ENCODE peak calls at places on chromosomes 1 and 21, in six cellular contexts. F, V, H, P, E and K are unnamed samples.

GRCh38 chr21:17921579-17922530 is 102.7 kb upstream of the C21orf91 start:
- DNase-seq in F (no peak), V (no peak), H (no peak), P (no peak), E (no peak), K (no peak)

GRCh38 chr1:11397151-11397902 is 81.6 kb upstream of the DISP3 start:
- DNase-seq in F (no peak), V (no peak), H (no peak), P (no peak), E (no peak), K (no peak)

GRCh38 chr21:45277101-45278045 is 10.3 kb downstream of the POFUT2 start:
- DNase-seq in F (no peak), V (peak), H (no peak), P (no peak), E (no peak), K (no peak)

GRCh38 chr1:176529395-176529794 is 66.4 kb downstream of the PAPPA2 start:
- DNase-seq in F (no peak), V (no peak), H (no peak), P (no peak), E (no peak), K (no peak)

GRCh38 chr1:91555074-91555730 is 54.6 kb downstream of the CDC7 start:
- DNase-seq in F (no peak), V (no peak), H (no peak), P (no peak), E (no peak), K (no peak)

GRCh38 chr1:215523128-215523861 is 43.8 kb upstream of the KCTD3 start:
- DNase-seq in F (no peak), V (no peak), H (peak), P (no peak), E (no peak), K (no peak)

GRCh38 chr1:100868364-100868995 is 26.2 kb downstream of the EXTL2 start:
- DNase-seq in F (no peak), V (no peak), H (peak), P (no peak), E (no peak), K (no peak)

GRCh38 chr1:6624712-6625578 is at the start of gene THAP3:
- DNase-seq in F (peak), V (peak), H (peak), P (peak), E (peak), K (peak)

GRCh38 chr1:119079881-119080280 is 60.6 kb downstream of the WARS2 start:
- DNase-seq in F (no peak), V (no peak), H (no peak), P (no peak), E (no peak), K (no peak)

GRCh38 chr1:23400324-23401110 is 24.0 kb downstream of the TCEA3 start:
- DNase-seq in F (no peak), V (no peak), H (no peak), P (no peak), E (no peak), K (no peak)

GRCh38 chr1:238710697-238711096 is 675.7 kb upstream of the CHRM3 start:
- DNase-seq in F (no peak), V (no peak), H (no peak), P (no peak), E (no peak), K (no peak)

GRCh38 chr1:40939320-40940059 is 40.0 kb upstream of the CTPS1 start:
- DNase-seq in F (no peak), V (no peak), H (no peak), P (no peak), E (no peak), K (no peak)

GRCh38 chr1:87410771-87411170 is 82.1 kb downstream of the LMO4 start:
- DNase-seq in F (no peak), V (no peak), H (no peak), P (no peak), E (no peak), K (no peak)

GRCh38 chr1:154745286-154745731 is 124.8 kb downstream of the KCNN3 start:
- DNase-seq in F (no peak), V (no peak), H (no peak), P (no peak), E (no peak), K (no peak)

GRCh38 chr1:156070523-156070922 is 9.6 kb downstream of the RAB25 start:
- DNase-seq in F (no peak), V (no peak), H (no peak), P (no peak), E (no peak), K (no peak)

GRCh38 chr1:1470626-1471388 is 758 bp upstream of the ATAD3B start:
- DNase-seq in F (no peak), V (no peak), H (no peak), P (no peak), E (no peak), K (no peak)

GRCh38 chr1:235262539-235262938 is 65.4 kb downstream of the ARID4B start:
- DNase-seq in F (no peak), V (no peak), H (no peak), P (no peak), E (no peak), K (no peak)

GRCh38 chr1:16245476-16246196 is 8.7 kb upstream of the CPLANE2 start:
- DNase-seq in F (no peak), V (no peak), H (no peak), P (no peak), E (no peak), K (no peak)

GRCh38 chr1:23745515-23745914 is 2.2 kb downstream of the ELOA start:
- DNase-seq in F (no peak), V (no peak), H (peak), P (no peak), E (no peak), K (no peak)

GRCh38 chr1:182998482-182998881 is 24.7 kb upstream of the LAMC1 start:
- DNase-seq in F (no peak), V (no peak), H (no peak), P (no peak), E (no peak), K (no peak)

GRCh38 chr1:61343623-61344257 is 261.4 kb downstream of the NFIA start:
- DNase-seq in F (no peak), V (no peak), H (no peak), P (no peak), E (no peak), K (no peak)

GRCh38 chr1:167683641-167684502 is 37.9 kb upstream of the MPZL1 start:
- DNase-seq in F (no peak), V (peak), H (no peak), P (no peak), E (no peak), K (peak)

GRCh38 chr1:53172751-53173498 is 23.7 kb upstream of the CPT2 start:
- DNase-seq in F (no peak), V (no peak), H (no peak), P (no peak), E (no peak), K (no peak)

GRCh38 chr1:180586671-180587155 is 27.9 kb downstream of the OVAAL start:
- DNase-seq in F (no peak), V (no peak), H (no peak), P (no peak), E (no peak), K (no peak)

GRCh38 chr21:39180429-39181019 is 2.7 kb downstream of the PSMG1 start:
- DNase-seq in F (no peak), V (no peak), H (no peak), P (no peak), E (no peak), K (no peak)
- TF ChIP-seq CTCF in F (peak), V (no peak), H (peak), P (no peak), E (peak), K (no peak)

GRCh38 chr1:4638347-4638734 is 16.1 kb upstream of the AJAP1 start:
- DNase-seq in F (no peak), V (no peak), H (no peak), P (no peak), E (no peak), K (no peak)
- TF ChIP-seq CTCF in F (no peak), V (no peak), H (no peak), P (no peak), E (no peak), K (no peak)

DNA sequence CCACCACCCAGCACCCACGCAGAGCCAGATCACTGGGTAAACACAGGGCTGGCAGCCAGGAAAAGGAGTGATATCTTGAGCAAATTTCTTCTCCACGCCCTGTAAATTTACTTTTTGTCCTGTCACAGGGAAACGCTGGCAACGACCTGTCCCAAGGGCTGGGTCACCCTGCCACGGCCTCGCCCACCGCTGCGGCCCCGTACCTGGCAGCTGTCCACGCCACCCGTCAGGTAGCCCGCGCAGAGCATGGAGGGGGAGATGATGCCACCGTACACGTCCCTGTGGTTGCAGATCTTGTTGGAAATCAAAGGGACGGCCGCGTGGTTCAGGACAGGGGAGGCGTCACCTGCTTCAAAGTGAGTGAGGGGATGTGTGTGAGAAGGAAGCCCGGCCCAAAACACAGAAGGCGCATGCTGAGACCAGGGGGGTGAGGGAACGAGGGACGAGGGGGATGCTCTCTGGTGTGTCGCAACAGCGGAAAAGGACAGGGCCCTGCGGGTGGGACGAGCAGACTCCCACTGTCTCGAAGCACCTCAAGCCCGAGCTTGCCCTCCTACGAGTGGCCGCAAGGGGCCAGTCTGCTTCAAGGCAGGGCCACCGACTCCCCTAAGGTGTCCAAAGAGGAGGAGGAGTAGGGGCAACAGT is 10.1 kb upstream of the TFF1 start:
- DNase-seq in F (no peak), V (peak), H (no peak), P (no peak), E (no peak), K (no peak)
- TF ChIP-seq CTCF in F (no peak), V (no peak), H (no peak), P (no peak), E (no peak), K (no peak)

GRCh38 chr1:60281360-60281932 is 207.9 kb upstream of the C1orf87 start:
- DNase-seq in F (peak), V (peak), H (peak), P (peak), E (no peak), K (peak)
- TF ChIP-seq CTCF in F (peak), V (peak), H (peak), P (peak), E (peak), K (peak)

GRCh38 chr1:205939690-205940330 is 3.4 kb downstream of the SLC26A9 start:
- DNase-seq in F (peak), V (peak), H (peak), P (no peak), E (no peak), K (peak)
- TF ChIP-seq CTCF in F (peak), V (peak), H (peak), P (no peak), E (no peak), K (peak)

DNA sequence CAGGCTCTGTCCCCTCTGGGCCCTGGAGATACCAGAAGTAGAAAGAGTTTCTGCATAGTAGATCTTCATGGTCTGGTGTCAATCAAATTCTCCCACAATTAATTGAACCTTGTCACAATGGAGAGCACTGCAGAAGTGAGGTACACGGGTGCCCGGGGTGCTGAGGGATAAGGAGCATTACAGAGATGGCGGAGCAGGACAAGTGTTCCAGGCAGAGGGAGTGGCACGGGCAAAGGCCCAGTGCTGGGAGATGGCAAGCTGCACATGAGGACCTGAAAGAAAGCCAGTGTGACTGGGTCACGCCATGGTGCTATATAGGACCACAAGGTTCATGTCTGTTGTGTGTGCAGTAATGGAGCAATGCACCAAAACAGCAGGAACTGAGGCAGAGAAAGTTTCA is 27.6 kb downstream of the ACOT11 start:
- DNase-seq in F (no peak), V (no peak), H (no peak), P (no peak), E (no peak), K (no peak)
- TF ChIP-seq CTCF in F (no peak), V (no peak), H (no peak), P (no peak), E (no peak), K (no peak)

GRCh38 chr1:240608707-240609106 is 3.2 kb downstream of the GREM2 start:
- DNase-seq in F (no peak), V (no peak), H (no peak), P (no peak), E (no peak), K (no peak)
- TF ChIP-seq CTCF in F (peak), V (no peak), H (no peak), P (no peak), E (peak), K (peak)

DNA sequence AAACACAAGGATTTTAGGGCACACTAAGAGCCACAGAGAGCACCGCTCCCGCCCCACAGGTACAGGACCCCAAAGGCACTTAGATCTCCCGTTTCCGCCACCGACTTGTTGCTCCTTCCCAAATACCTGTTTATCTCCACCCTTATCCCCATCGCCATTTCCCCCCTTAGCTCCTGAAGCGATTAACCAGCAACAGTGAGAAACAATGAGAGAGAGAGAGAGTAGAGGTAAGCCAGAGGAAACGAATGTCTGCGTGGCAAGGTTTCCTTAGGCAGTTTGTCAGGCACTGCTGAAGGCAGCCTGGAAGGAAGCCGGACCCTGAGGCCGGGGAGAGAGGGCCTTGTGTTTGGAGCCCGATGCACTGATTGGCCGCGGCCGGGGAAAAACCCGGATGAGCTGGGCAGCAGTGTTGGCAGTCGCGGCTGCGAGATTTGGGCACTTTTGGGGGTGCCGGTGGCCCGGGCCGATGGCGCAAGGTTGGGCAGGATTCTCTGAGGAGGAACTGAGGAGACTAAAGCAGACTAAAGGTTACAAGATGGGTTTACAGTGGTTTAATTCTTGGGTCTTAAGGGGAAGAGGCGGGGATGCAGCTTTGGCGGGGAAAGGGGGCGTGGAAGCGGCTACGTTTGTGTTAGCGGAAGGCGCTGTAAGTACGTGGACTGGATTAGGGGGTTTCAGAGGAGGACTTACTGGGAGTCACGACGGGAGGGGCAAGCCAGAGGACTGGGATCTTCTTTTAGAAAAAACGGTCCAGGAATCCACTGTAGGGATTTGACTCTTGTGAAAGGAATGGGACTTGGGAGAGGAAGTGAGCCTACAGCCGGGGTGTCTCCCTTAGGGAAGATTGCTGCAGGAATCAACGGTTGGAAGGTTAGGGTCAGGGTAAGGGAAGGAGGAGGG is at the start of gene GORAB:
- DNase-seq in F (peak), V (peak), H (peak), P (peak), E (peak), K (peak)
- TF ChIP-seq CTCF in F (no peak), V (no peak), H (no peak), P (no peak), E (no peak), K (no peak)

DNA sequence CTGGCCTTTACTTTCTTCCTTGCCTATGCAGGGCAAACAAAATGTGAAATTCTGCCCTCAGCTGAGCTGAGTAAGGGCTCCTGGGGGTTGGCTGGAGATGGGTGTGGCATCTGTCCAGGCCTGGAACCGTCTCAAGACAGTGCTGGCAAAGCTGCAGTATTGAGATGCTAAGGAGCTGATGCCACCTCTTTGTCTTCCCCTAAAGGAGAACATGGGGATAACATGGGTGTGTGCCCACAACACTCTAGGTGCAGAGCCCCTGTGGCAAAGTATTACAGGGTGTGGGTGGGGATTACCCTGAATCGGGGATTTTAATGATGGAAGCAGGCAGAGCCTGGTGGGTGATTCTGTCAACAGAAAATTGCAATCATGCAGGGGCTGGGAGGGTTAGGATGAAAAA is 2.5 kb upstream of the ST3GAL3 start:
- DNase-seq in F (no peak), V (no peak), H (no peak), P (no peak), E (no peak), K (no peak)
- TF ChIP-seq CTCF in F (no peak), V (no peak), H (peak), P (no peak), E (no peak), K (no peak)

GRCh38 chr1:2914702-2915101 is 106.6 kb upstream of the ACTRT2 start:
- DNase-seq in F (no peak), V (no peak), H (no peak), P (no peak), E (no peak), K (no peak)
- TF ChIP-seq CTCF in F (no peak), V (no peak), H (no peak), P (no peak), E (no peak), K (no peak)